ENCODE peak calls at places on chromosomes 6 and 20, in five cellular contexts. Y is AG04450, Q is brain microvascular endothelial cell, D is psoas muscle, H is tibial artery. P is an unnamed sample.

GRCh38 chr6:5958948-5959347 is 47.8 kb downstream of the NRN1 start:
- DNase-seq in Y (no peak), Q (no peak), D (no peak), H (no peak), P (no peak)

GRCh38 chr6:116139917-116140316 is 14.0 kb upstream of the COL10A1 start:
- DNase-seq in Y (no peak), Q (no peak), D (no peak), H (no peak), P (no peak)

GRCh38 chr6:166502453-166502852 is 84.0 kb downstream of the RAMACL start:
- DNase-seq in Y (no peak), Q (no peak), D (no peak), H (no peak), P (peak; percentile 83)

GRCh38 chr6:6494677-6495076 is 93.8 kb upstream of the LY86 start:
- DNase-seq in Y (no peak), Q (no peak), D (peak; percentile 28), H (peak; percentile 70), P (peak; percentile 77)

GRCh38 chr6:122651604-122652003 is 41.4 kb downstream of the PKIB start:
- DNase-seq in Y (no peak), Q (peak; percentile 29), D (no peak), H (no peak), P (no peak)

GRCh38 chr20:2460752-2461424 is 9.7 kb downstream of the SNRPB start:
- DNase-seq in Y (no peak), Q (no peak), D (no peak), H (no peak), P (no peak)

GRCh38 chr6:11011787-11012234 is 32.3 kb downstream of the ELOVL2 start:
- DNase-seq in Y (no peak), Q (no peak), D (no peak), H (no peak), P (no peak)

GRCh38 chr6:113291751-113292445 is 565.2 kb upstream of the MARCKS start:
- DNase-seq in Y (peak; percentile 16), Q (no peak), D (no peak), H (no peak), P (no peak)

GRCh38 chr6:36184311-36184710 is 12.2 kb upstream of the BRPF3 start:
- DNase-seq in Y (no peak), Q (no peak), D (no peak), H (no peak), P (no peak)

GRCh38 chr20:53034899-53035298 is 62.7 kb downstream of the TSHZ2 start:
- DNase-seq in Y (no peak), Q (no peak), D (no peak), H (no peak), P (no peak)

GRCh38 chr6:43096451-43097097 is 20.5 kb downstream of the PTK7 start:
- DNase-seq in Y (no peak), Q (peak; percentile 42), D (no peak), H (no peak), P (no peak)

GRCh38 chr6:5950448-5950847 is 56.3 kb downstream of the NRN1 start:
- DNase-seq in Y (no peak), Q (peak; percentile 35), D (no peak), H (no peak), P (no peak)

GRCh38 chr20:8018928-8019177 is 708 bp downstream of the TMX4 start:
- DNase-seq in Y (no peak), Q (no peak), D (no peak), H (no peak), P (no peak)

GRCh38 chr6:142751452-142751851 is 193.5 kb downstream of the HIVEP2 start:
- DNase-seq in Y (no peak), Q (no peak), D (no peak), H (no peak), P (no peak)

GRCh38 chr20:6765469-6766058 is 1.9 kb upstream of the BMP2 start:
- DNase-seq in Y (peak; percentile 34), Q (peak; percentile 27), D (no peak), H (no peak), P (no peak)

GRCh38 chr20:61789329-61789728 is 276.4 kb downstream of the TAF4 start:
- DNase-seq in Y (no peak), Q (no peak), D (no peak), H (no peak), P (no peak)

GRCh38 chr20:33343521-33343920 is 57.8 kb downstream of the CDK5RAP1 start:
- DNase-seq in Y (no peak), Q (no peak), D (no peak), H (no peak), P (no peak)

GRCh38 chr6:18293192-18293904 is 29.0 kb upstream of the DEK start:
- DNase-seq in Y (no peak), Q (peak; percentile 28), D (no peak), H (no peak), P (no peak)

GRCh38 chr20:63641146-63641791 is 12.0 kb downstream of the STMN3 start:
- DNase-seq in Y (no peak), Q (peak; percentile 15), D (no peak), H (peak; percentile 72), P (peak; percentile 78)

GRCh38 chr6:90233994-90234393 is 62.6 kb downstream of the BACH2 start:
- DNase-seq in Y (no peak), Q (no peak), D (no peak), H (no peak), P (no peak)

GRCh38 chr6:20403766-20404640 is 2.3 kb downstream of the E2F3 start:
- DNase-seq in Y (no peak), Q (peak; percentile 49), D (peak; percentile 21), H (peak; percentile 70), P (no peak)

GRCh38 chr6:154861825-154862224 is 128.6 kb downstream of the SCAF8 start:
- DNase-seq in Y (no peak), Q (no peak), D (no peak), H (no peak), P (no peak)

GRCh38 chr6:10976571-10976970 is 67.5 kb downstream of the ELOVL2 start:
- DNase-seq in Y (no peak), Q (no peak), D (no peak), H (no peak), P (no peak)

GRCh38 chr20:35788796-35789195 is 17.0 kb downstream of the PHF20 start:
- DNase-seq in Y (no peak), Q (no peak), D (no peak), H (no peak), P (no peak)

GRCh38 chr20:54794874-54795273 is 319.5 kb downstream of the DOK5 start:
- DNase-seq in Y (no peak), Q (no peak), D (no peak), H (no peak), P (no peak)

GRCh38 chr20:48348022-48348421 is 479.8 kb downstream of the PREX1 start:
- DNase-seq in Y (no peak), Q (no peak), D (no peak), H (no peak), P (no peak)

GRCh38 chr6:20953019-20953418 is 418.8 kb downstream of the CDKAL1 start:
- DNase-seq in Y (no peak), Q (no peak), D (no peak), H (no peak), P (no peak)

GRCh38 chr20:56859039-56859750 is 230.1 kb downstream of the TFAP2C start:
- DNase-seq in Y (no peak), Q (no peak), D (no peak), H (no peak), P (no peak)

GRCh38 chr6:124660185-124660584 is 302.1 kb upstream of the RNF217 start:
- DNase-seq in Y (no peak), Q (no peak), D (no peak), H (no peak), P (no peak)

GRCh38 chr20:49570828-49571552 is 3.1 kb upstream of the PTGIS start:
- DNase-seq in Y (no peak), Q (peak; percentile 43), D (no peak), H (peak; percentile 59), P (no peak)

GRCh38 chr6:41571066-41571780 is 25.0 kb downstream of the FOXP4 start:
- DNase-seq in Y (no peak), Q (no peak), D (no peak), H (no peak), P (no peak)

GRCh38 chr20:50379049-50379990 is 130.9 kb upstream of the PTPN1 start:
- DNase-seq in Y (peak; percentile 46), Q (peak; percentile 70), D (peak; percentile 95), H (peak; percentile 97), P (peak; percentile 91)

GRCh38 chr6:32954983-32955802 is 2.3 kb upstream of the HLA-DMA start:
- DNase-seq in Y (no peak), Q (no peak), D (no peak), H (no peak), P (no peak)
- TF ChIP-seq CTCF in Y (peak; percentile 48), Q (peak; percentile 63), D (peak; percentile 5), H (no peak), P (peak; percentile 21)

GRCh38 chr6:34151321-34152041 is 5.6 kb upstream of the GRM4 start:
- DNase-seq in Y (no peak), Q (no peak), D (no peak), H (peak; percentile 54), P (no peak)
- TF ChIP-seq CTCF in Y (no peak), Q (no peak), D (no peak), H (no peak), P (no peak)

GRCh38 chr20:45294003-45294368 is 12.7 kb upstream of the RBPJL start:
- DNase-seq in Y (no peak), Q (no peak), D (no peak), H (no peak), P (no peak)
- TF ChIP-seq CTCF in Y (no peak), Q (no peak), D (no peak), H (no peak), P (no peak)

GRCh38 chr20:24318569-24319352 is 150.7 kb upstream of the SYNDIG1 start:
- DNase-seq in Y (no peak), Q (no peak), D (no peak), H (no peak), P (no peak)

GRCh38 chr20:24317224-24317623 is 152.2 kb upstream of the SYNDIG1 start:
- DNase-seq in Y (no peak), Q (no peak), D (no peak), H (no peak), P (no peak)

GRCh38 chr20:24316731-24317130 is 152.7 kb upstream of the SYNDIG1 start:
- DNase-seq in Y (no peak), Q (no peak), D (no peak), H (no peak), P (no peak)

GRCh38 chr20:24309596-24309995 is 159.8 kb upstream of the SYNDIG1 start:
- DNase-seq in Y (no peak), Q (peak; percentile 8), D (no peak), H (no peak), P (no peak)

GRCh38 chr20:24314053-24314452 is 155.4 kb upstream of the SYNDIG1 start:
- DNase-seq in Y (no peak), Q (no peak), D (no peak), H (no peak), P (no peak)
- TF ChIP-seq CTCF in Y (no peak), Q (no peak), D (no peak), H (no peak), P (no peak)

DNA sequence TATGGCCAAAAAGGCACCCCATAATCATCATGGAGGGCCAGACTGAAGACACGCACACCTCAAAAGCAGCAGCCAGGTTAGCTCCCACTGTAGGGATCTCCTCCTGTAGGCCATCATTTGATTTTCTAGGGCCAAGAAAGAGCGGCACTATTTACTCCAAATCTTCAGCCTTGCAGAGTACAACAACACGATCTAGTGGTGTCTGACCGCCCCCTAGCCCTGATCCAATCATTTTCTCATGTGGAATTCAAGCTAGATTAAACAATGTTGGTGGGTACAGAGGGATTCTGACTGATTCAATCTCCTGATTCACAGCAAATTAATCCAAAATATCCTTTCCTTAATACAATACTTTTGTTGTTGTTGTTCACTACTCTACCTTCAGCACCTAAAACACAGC is 12.5 kb downstream of the GNAS-AS1 start:
- DNase-seq in Y (no peak), Q (no peak), D (no peak), H (peak; percentile 7), P (no peak)
- TF ChIP-seq CTCF in Y (no peak), Q (peak; percentile 12), D (no peak), H (no peak), P (no peak)